ENCODE peak calls at places on chromosomes 7 and 10, in seven cellular contexts. Q is tibial nerve, U is AG10803, K is T-cell, B is Daoy, I is fibroblast of the conjunctiva, Y is left ventricle myocardium superior. D is an unnamed sample.
A peak's percentile ranks its signal among the peaks of the same experiment; 100 is the strongest.

GRCh38 chr7:130695840-130696239 is 9.5 kb upstream of the TSGA13 start:
- DNase-seq in I (peak; percentile 28), K (no peak), Q (no peak), U (peak; percentile 47), B (peak; percentile 49), Y (no peak), D (peak; percentile 60)

GRCh38 chr10:124592736-124593430 is 131.3 kb downstream of the LHPP start:
- DNase-seq in Q (no peak), I (no peak), U (no peak), Y (peak; percentile 13), K (no peak), B (no peak), D (no peak)

GRCh38 chr7:135207739-135208416 is 3.4 kb downstream of the WDR91 start:
- DNase-seq in B (no peak), Q (no peak), K (no peak), U (no peak), I (no peak), Y (no peak), D (no peak)

GRCh38 chr10:96512524-96512991 is 1.2 kb downstream of the TLL2 start:
- DNase-seq in K (no peak), B (peak; percentile 32), Q (no peak), Y (peak; percentile 74), I (no peak), U (peak; percentile 9), D (no peak)

GRCh38 chr7:5296627-5297226 is 14.0 kb downstream of the SLC29A4 start:
- DNase-seq in Y (no peak), B (no peak), Q (no peak), K (peak; percentile 84), I (no peak), U (no peak), D (no peak)

GRCh38 chr10:104441601-104442000 is 88.0 kb downstream of the CFAP58 start:
- DNase-seq in U (peak; percentile 92), B (peak; percentile 30), Q (no peak), Y (no peak), I (peak; percentile 89), K (no peak), D (peak; percentile 83)

GRCh38 chr10:30111340-30111980 is 52.1 kb upstream of the JCAD start:
- DNase-seq in B (no peak), Y (no peak), U (peak; percentile 89), I (no peak), Q (no peak), K (no peak), D (peak; percentile 77)

GRCh38 chr7:24926623-24927539 is 53.1 kb downstream of the OSBPL3 start:
- DNase-seq in U (peak; percentile 94), I (peak; percentile 61), Q (no peak), B (no peak), K (no peak), Y (no peak), D (peak; percentile 73)

GRCh38 chr7:152120210-152120609 is 94.7 kb downstream of the GALNT11 start:
- DNase-seq in Q (no peak), K (no peak), I (no peak), Y (no peak), U (no peak), B (no peak), D (no peak)

GRCh38 chr10:119449760-119450461 is 92.6 kb downstream of the RGS10 start:
- DNase-seq in Y (peak; percentile 68), K (no peak), Q (no peak), U (peak; percentile 98), I (peak; percentile 85), B (peak; percentile 81), D (peak; percentile 93)

GRCh38 chr10:86292462-86293322 is 73.9 kb downstream of the GRID1 start:
- DNase-seq in Q (no peak), B (no peak), Y (no peak), I (no peak), K (no peak), U (no peak), D (no peak)

GRCh38 chr7:98470131-98470985 is 69.5 kb upstream of the BAIAP2L1 start:
- DNase-seq in I (no peak), U (no peak), Q (no peak), Y (peak; percentile 50), B (peak; percentile 60), K (no peak), D (no peak)

GRCh38 chr7:137954614-137955013 is 47.3 kb downstream of the CREB3L2 start:
- DNase-seq in I (no peak), K (no peak), Q (no peak), B (no peak), Y (no peak), U (no peak), D (no peak)

GRCh38 chr10:78656815-78657621 is 411.7 kb upstream of the ZMIZ1 start:
- DNase-seq in K (no peak), Y (peak; percentile 40), B (no peak), Q (no peak), U (no peak), I (no peak), D (no peak)